ENCODE peak calls at places on chromosomes 3 and 15, in seven cellular contexts. G is pons; D is hypothalamus; O is osteocyte; U is B cell; Z is spleen; M is activated effector memory CD4-positive, alpha-beta T cell treated with Interleukin-2 at 50 U/mL for 16 hours. H is an unnamed sample.

GRCh38 chr3:117964814-117965213 is 1069.8 kb downstream of the IGSF11 start:
- DNase-seq in O (no peak), Z (no peak), G (no peak), U (no peak), D (no peak), M (no peak), H (no peak)

GRCh38 chr15:70034596-70034995 is 63.1 kb downstream of the TLE3 start:
- DNase-seq in D (no peak), M (no peak), G (no peak), O (no peak), U (no peak), Z (peak), H (peak)

GRCh38 chr3:28612232-28612631 is 263.6 kb upstream of the AZI2 start:
- DNase-seq in M (no peak), D (no peak), Z (no peak), G (peak), O (no peak), U (no peak), H (no peak)

GRCh38 chr15:100781961-100782525 is 97.6 kb upstream of the ALDH1A3 start:
- DNase-seq in O (peak), U (no peak), D (no peak), Z (no peak), G (no peak), M (no peak), H (no peak)

GRCh38 chr3:11591006-11591360 is 52.7 kb downstream of the VGLL4 start:
- DNase-seq in O (no peak), Z (no peak), G (no peak), U (no peak), M (no peak), D (no peak), H (no peak)

GRCh38 chr15:90988249-90988648 is 6.1 kb downstream of the PRC1 start:
- DNase-seq in M (no peak), D (no peak), O (no peak), G (no peak), U (no peak), Z (no peak), H (no peak)

GRCh38 chr15:91110407-91110806 is 10.3 kb downstream of the SV2B start:
- DNase-seq in D (no peak), U (no peak), O (peak), Z (no peak), M (no peak), G (no peak), H (no peak)

GRCh38 chr3:152977356-152977755 is 142.4 kb downstream of the P2RY1 start:
- DNase-seq in U (no peak), Z (no peak), O (no peak), M (no peak), G (no peak), D (no peak), H (no peak)

GRCh38 chr3:68904064-68904463 is 28.3 kb downstream of the TAFA4 start:
- DNase-seq in D (no peak), U (no peak), G (no peak), M (no peak), O (no peak), Z (no peak), H (no peak)

H was measured in cardiac septum.